ENCODE peak calls at places on chromosomes 2 and 18, in four cellular contexts. T, B, D and W are unnamed samples.

GRCh38 chr2:45892757-45893156 is 241.3 kb downstream of the PRKCE start:
- DNase-seq in D (no peak), T (no peak), B (no peak), W (no peak)

GRCh38 chr2:42051168-42052125 is 3.6 kb downstream of the PKDCC start:
- DNase-seq in T (no peak), D (peak), B (no peak), W (no peak)

GRCh38 chr2:127646487-127647241 is 711 bp downstream of the GPR17 start:
- DNase-seq in D (no peak), T (no peak), B (no peak), W (no peak)

GRCh38 chr2:111896576-111896975 is 1.8 kb upstream of the MERTK start:
- DNase-seq in T (no peak), D (no peak), B (no peak), W (no peak)

GRCh38 chr2:9675369-9676351 is 44.9 kb upstream of the YWHAQ start:
- DNase-seq in B (peak), D (no peak), T (no peak), W (no peak)

GRCh38 chr2:20288941-20289340 is 61.7 kb downstream of the PUM2 start:
- DNase-seq in D (no peak), T (peak), B (peak), W (no peak)

GRCh38 chr2:65482971-65483370 is 50.6 kb upstream of the SPRED2 start:
- DNase-seq in D (peak), T (no peak), B (no peak), W (no peak)

GRCh38 chr2:171703574-171704347 is 16.5 kb downstream of the DYNC1I2 start:
- DNase-seq in D (peak), T (peak), B (peak), W (no peak)

GRCh38 chr2:239596298-239596697 is 195.5 kb upstream of the HDAC4 start:
- DNase-seq in T (no peak), D (no peak), B (no peak), W (peak)

GRCh38 chr2:70570041-70570661 is 16.5 kb upstream of the TGFA start:
- DNase-seq in D (peak), B (peak), T (no peak), W (peak)

GRCh38 chr2:241692448-241692847 is 5.8 kb upstream of the DTYMK start:
- DNase-seq in T (no peak), D (no peak), B (peak), W (no peak)

DNA sequence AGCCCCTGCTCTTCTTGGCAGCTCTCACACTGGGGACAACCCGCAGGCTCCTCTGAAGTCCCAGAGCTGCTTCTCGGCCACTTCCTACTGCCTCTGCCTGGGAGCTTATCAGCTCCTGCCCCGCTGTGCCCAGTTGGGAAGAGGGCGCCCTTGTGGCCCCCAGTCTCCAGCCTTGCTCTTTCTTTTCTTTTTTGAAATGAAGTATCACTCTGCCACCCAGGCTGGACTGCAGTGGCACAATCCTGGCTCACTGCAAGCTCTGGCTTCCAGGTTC is 20.6 kb upstream of the ALPI start:
- DNase-seq in T (no peak), B (no peak), D (no peak), W (no peak)
- TF ChIP-seq NR3C1 in T (no peak), B (no peak), D (no peak), W (no peak)

DNA sequence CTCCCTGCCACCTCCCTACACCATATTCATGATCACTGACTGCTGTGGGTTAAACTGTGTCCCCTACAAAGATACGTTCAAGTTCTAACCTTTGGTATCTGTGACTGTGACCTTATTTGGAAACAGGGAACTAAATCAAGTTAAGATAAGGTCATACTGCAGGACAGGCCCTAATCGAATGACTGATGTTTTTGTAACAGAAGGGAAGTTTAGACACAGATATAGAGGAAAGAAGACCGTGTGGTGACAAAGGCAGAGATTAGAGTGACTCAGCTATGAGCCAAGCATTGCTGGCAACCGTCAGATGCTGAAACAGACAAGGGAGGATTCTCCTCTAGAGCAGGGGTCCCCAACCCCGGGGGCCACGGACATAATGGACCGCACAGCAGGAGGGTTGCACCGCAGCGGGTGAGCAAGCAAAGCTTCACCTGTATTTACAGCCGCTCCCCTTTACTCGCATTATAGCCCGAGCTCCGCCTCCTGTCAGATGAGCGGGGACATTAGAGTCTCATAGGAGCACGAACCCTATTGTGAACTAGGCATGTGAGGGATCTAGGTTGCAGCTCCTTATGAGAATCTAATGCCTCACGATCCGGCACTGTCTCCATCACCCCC is 28.9 kb upstream of the RNF152 start:
- DNase-seq in D (no peak), B (no peak), T (no peak), W (peak)
- TF ChIP-seq NR3C1 in D (no peak), B (no peak), T (no peak), W (no peak)

GRCh38 chr2:6222296-6222695 is 530.1 kb downstream of the SOX11 start:
- DNase-seq in D (no peak), B (no peak), T (no peak), W (no peak)
- TF ChIP-seq NR3C1 in D (no peak), B (no peak), T (no peak), W (no peak)

GRCh38 chr2:220966636-220967035 is 605.5 kb downstream of the EPHA4 start:
- DNase-seq in T (no peak), D (no peak), B (no peak), W (no peak)
- TF ChIP-seq NR3C1 in T (no peak), D (no peak), B (no peak), W (no peak)

GRCh38 chr18:659597-659996 is 2.1 kb downstream of the TYMS start:
- DNase-seq in T (no peak), B (no peak), D (no peak), W (no peak)

GRCh38 chr18:658947-659533 is 1.6 kb downstream of the TYMS start:
- DNase-seq in T (peak), B (no peak), D (no peak), W (no peak)

GRCh38 chr18:655445-655844 is 2.0 kb upstream of the TYMS start:
- DNase-seq in D (no peak), T (peak), B (no peak), W (no peak)

GRCh38 chr18:657311-657997 is at the start of gene TYMS:
- DNase-seq in T (peak), B (peak), D (peak), W (peak)

DNA sequence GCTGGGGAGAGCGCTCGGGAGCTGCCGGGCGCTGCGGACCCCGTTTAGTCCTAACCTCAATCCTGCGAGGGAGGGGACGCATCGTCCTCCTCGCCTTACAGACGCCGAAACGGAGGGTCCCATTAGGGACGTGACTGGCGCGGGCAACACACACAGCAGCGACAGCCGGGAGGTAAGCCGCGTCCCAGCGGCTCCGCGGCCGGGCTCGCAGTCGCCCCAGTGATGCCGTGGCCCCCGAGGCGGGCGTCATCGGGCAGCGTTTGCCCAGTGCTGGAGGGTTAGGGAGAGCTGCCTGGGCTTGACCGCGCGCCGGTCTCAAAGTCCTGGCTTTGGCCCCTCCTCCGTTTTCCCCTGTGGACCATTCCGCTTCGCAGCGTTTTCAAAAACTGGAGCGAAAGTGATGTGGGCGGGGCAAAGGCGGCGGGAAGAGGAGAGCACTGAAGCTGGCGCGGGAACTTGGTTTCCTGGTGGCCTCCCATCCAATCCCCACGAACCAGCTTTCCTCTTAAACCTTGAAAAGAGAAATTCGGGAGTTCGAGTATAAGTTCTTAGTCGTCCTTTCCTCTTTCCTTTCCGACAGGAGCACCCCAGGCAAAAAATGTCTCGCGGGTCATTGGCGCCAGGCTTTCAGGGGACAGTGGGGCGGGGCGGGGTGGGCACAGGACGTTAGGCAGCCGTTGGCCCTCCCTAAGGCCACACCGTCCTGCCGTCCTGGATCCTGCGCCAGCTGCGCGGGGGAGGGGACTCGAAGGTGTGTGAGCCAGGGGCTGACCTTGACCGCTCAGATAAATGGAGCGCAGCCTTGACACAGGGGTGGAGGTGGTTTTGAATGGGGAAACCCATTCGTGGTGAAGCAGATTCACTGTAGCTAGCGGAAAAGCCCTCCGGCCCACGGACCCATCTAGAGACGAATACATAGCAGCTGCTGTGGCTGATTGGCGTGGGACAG is 819 bp downstream of the TYMS start:
- DNase-seq in D (peak), B (peak), T (peak), W (peak)
- TF ChIP-seq NR3C1 in D (no peak), B (no peak), T (no peak), W (no peak)

GRCh38 chr2:85852979-85853498 is 35.8 kb downstream of the ST3GAL5 start:
- DNase-seq in D (no peak), B (no peak), T (no peak), W (no peak)
- TF ChIP-seq NR3C1 in D (no peak), B (no peak), T (no peak), W (no peak)

DNA sequence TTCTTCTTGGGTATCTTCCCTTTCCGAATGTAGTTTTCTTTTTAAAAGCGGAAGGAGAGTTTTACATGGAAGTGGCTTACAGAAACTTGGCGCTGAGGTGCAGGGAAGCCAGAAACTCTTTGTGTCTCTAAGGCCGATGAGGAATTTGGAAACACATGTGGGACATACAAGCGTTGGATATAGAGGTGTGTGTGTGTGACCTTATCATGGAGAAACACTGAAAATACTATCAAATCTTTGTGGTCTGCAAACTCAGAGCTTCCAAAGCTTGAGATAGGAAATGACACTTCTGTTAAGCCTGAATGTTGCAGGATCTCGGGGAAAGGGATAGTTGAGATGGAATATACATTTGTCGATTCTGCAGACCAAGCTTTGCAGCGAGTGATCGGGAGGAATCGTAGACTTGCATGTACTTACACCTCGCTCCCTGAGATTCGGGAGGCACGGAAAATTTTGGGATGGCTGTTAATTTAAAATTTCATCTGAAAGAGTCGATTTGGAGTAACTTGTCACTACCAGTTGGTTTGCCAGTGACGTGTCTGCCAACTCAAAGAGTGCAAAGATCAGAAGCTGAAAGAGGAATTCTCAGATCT is 1.0 kb downstream of the NAB1 start:
- DNase-seq in T (no peak), D (peak), B (peak), W (no peak)
- TF ChIP-seq NR3C1 in T (no peak), D (no peak), B (no peak), W (no peak)